ENCODE peak calls at places on chromosomes 11 and 22, in seven cellular contexts. One of them, this sample, is unnamed.
A peak's percentile ranks its signal among the peaks of the same experiment; 100 is the strongest.

GRCh38 chr11:94938399-94939055 is 34.8 kb downstream of the CWC15 start:
- DNase-seq in lung microvascular endothelial cell: peak; percentile 91
- DNase-seq in HS-5: no peak
- DNase-seq in gastrocnemius medialis: peak; percentile 55
- DNase-seq in H4: no peak
- DNase-seq in iPS-NIHi11: peak; percentile 30
- DNase-seq in testis: peak; percentile 55
- DNase-seq in this sample: peak; percentile 91

GRCh38 chr22:31620756-31621480 is 41.1 kb downstream of the PISD start:
- DNase-seq in testis: no peak
- DNase-seq in gastrocnemius medialis: no peak
- DNase-seq in lung microvascular endothelial cell: no peak
- DNase-seq in H4: no peak
- DNase-seq in iPS-NIHi11: no peak
- DNase-seq in HS-5: no peak
- DNase-seq in this sample: no peak

GRCh38 chr11:115701284-115701875 is 197.2 kb upstream of the CADM1 start:
- DNase-seq in testis: no peak
- DNase-seq in HS-5: no peak
- DNase-seq in iPS-NIHi11: no peak
- DNase-seq in gastrocnemius medialis: no peak
- DNase-seq in H4: no peak
- DNase-seq in lung microvascular endothelial cell: no peak
- DNase-seq in this sample: no peak

GRCh38 chr11:9619971-9620370 is 43.9 kb upstream of the SWAP70 start:
- DNase-seq in iPS-NIHi11: no peak
- DNase-seq in H4: no peak
- DNase-seq in gastrocnemius medialis: no peak
- DNase-seq in testis: no peak
- DNase-seq in HS-5: no peak
- DNase-seq in lung microvascular endothelial cell: no peak
- DNase-seq in this sample: no peak

GRCh38 chr11:117621226-117621625 is 175.8 kb downstream of the DSCAML1 start:
- DNase-seq in gastrocnemius medialis: no peak
- DNase-seq in HS-5: no peak
- DNase-seq in H4: no peak
- DNase-seq in iPS-NIHi11: no peak
- DNase-seq in lung microvascular endothelial cell: peak; percentile 21
- DNase-seq in testis: no peak
- DNase-seq in this sample: peak; percentile 48

GRCh38 chr11:124071622-124071948 is 30.5 kb upstream of the OR10G7 start:
- DNase-seq in lung microvascular endothelial cell: no peak
- DNase-seq in iPS-NIHi11: no peak
- DNase-seq in gastrocnemius medialis: no peak
- DNase-seq in HS-5: no peak
- DNase-seq in H4: no peak
- DNase-seq in testis: no peak
- DNase-seq in this sample: peak; percentile 3

GRCh38 chr22:42299586-42300285 is 29.3 kb upstream of the TCF20 start:
- DNase-seq in gastrocnemius medialis: peak; percentile 12
- DNase-seq in lung microvascular endothelial cell: no peak
- DNase-seq in iPS-NIHi11: peak; percentile 64
- DNase-seq in testis: peak; percentile 21
- DNase-seq in H4: no peak
- DNase-seq in HS-5: no peak
- DNase-seq in this sample: no peak

GRCh38 chr11:117928818-117929567 is at the start of gene TMPRSS13:
- DNase-seq in iPS-NIHi11: peak; percentile 74
- DNase-seq in gastrocnemius medialis: no peak
- DNase-seq in lung microvascular endothelial cell: no peak
- DNase-seq in H4: no peak
- DNase-seq in HS-5: no peak
- DNase-seq in testis: no peak
- DNase-seq in this sample: no peak

GRCh38 chr11:19903620-19904069 is 191.0 kb downstream of the NAV2 start:
- DNase-seq in HS-5: peak; percentile 35
- DNase-seq in testis: peak; percentile 92
- DNase-seq in gastrocnemius medialis: peak; percentile 19
- DNase-seq in H4: peak; percentile 76
- DNase-seq in lung microvascular endothelial cell: peak; percentile 81
- DNase-seq in iPS-NIHi11: peak; percentile 72
- DNase-seq in this sample: peak; percentile 93

GRCh38 chr11:45412033-45412432 is 125.9 kb upstream of the SYT13 start:
- DNase-seq in H4: no peak
- DNase-seq in testis: no peak
- DNase-seq in lung microvascular endothelial cell: no peak
- DNase-seq in iPS-NIHi11: no peak
- DNase-seq in HS-5: no peak
- DNase-seq in gastrocnemius medialis: no peak
- DNase-seq in this sample: no peak

GRCh38 chr11:83773950-83774880 is 488.0 kb upstream of the CCDC90B start:
- DNase-seq in HS-5: peak; percentile 33
- DNase-seq in gastrocnemius medialis: no peak
- DNase-seq in iPS-NIHi11: no peak
- DNase-seq in H4: no peak
- DNase-seq in lung microvascular endothelial cell: no peak
- DNase-seq in testis: no peak
- DNase-seq in this sample: no peak

GRCh38 chr22:37746366-37747089 is 49.7 kb downstream of the TRIOBP start:
- DNase-seq in testis: no peak
- DNase-seq in H4: no peak
- DNase-seq in gastrocnemius medialis: no peak
- DNase-seq in iPS-NIHi11: no peak
- DNase-seq in HS-5: no peak
- DNase-seq in lung microvascular endothelial cell: no peak
- DNase-seq in this sample: peak; percentile 38

GRCh38 chr22:40641269-40641668 is 4.8 kb upstream of the MRTFA start:
- DNase-seq in lung microvascular endothelial cell: no peak
- DNase-seq in H4: no peak
- DNase-seq in iPS-NIHi11: peak; percentile 30
- DNase-seq in gastrocnemius medialis: no peak
- DNase-seq in HS-5: no peak
- DNase-seq in testis: no peak
- DNase-seq in this sample: no peak

GRCh38 chr22:47166446-47167016 is 404.1 kb downstream of the TBC1D22A start:
- DNase-seq in iPS-NIHi11: no peak
- DNase-seq in lung microvascular endothelial cell: no peak
- DNase-seq in gastrocnemius medialis: no peak
- DNase-seq in H4: no peak
- DNase-seq in HS-5: no peak
- DNase-seq in testis: no peak
- DNase-seq in this sample: no peak

GRCh38 chr11:20605602-20606091 is 6.2 kb downstream of the SLC6A5 start:
- DNase-seq in lung microvascular endothelial cell: no peak
- DNase-seq in H4: no peak
- DNase-seq in iPS-NIHi11: no peak
- DNase-seq in testis: no peak
- DNase-seq in HS-5: no peak
- DNase-seq in gastrocnemius medialis: no peak
- DNase-seq in this sample: no peak

GRCh38 chr11:70089631-70090030 is 11.5 kb downstream of the ANO1 start:
- DNase-seq in HS-5: no peak
- DNase-seq in H4: no peak
- DNase-seq in iPS-NIHi11: no peak
- DNase-seq in lung microvascular endothelial cell: no peak
- DNase-seq in gastrocnemius medialis: no peak
- DNase-seq in testis: peak; percentile 29
- DNase-seq in this sample: no peak

GRCh38 chr22:40044870-40045834 is 50.4 kb downstream of the FAM83F start:
- DNase-seq in lung microvascular endothelial cell: peak; percentile 75
- DNase-seq in H4: no peak
- DNase-seq in HS-5: no peak
- DNase-seq in testis: peak; percentile 68
- DNase-seq in iPS-NIHi11: peak; percentile 81
- DNase-seq in gastrocnemius medialis: peak; percentile 35
- DNase-seq in this sample: peak; percentile 57

GRCh38 chr11:69797156-69797555 is 22.0 kb upstream of the FGF4 start:
- DNase-seq in testis: no peak
- DNase-seq in lung microvascular endothelial cell: no peak
- DNase-seq in HS-5: no peak
- DNase-seq in gastrocnemius medialis: no peak
- DNase-seq in H4: no peak
- DNase-seq in iPS-NIHi11: no peak
- DNase-seq in this sample: no peak